ENCODE peak calls at places on chromosomes 11 and 22, in seven cellular contexts. One of them, this sample, is unnamed.

GRCh38 chr22:28899199-28899853 is 16.0 kb downstream of the ZNRF3 start:
- DNase-seq in right lobe of liver: no peak
- DNase-seq in activated CD8-positive, alpha-beta T cell treated with anti-CD3 and anti-CD28 coated beads for 36 hours: peak; percentile 65
- DNase-seq in OCI-LY7: peak; percentile 18
- DNase-seq in GDM1: peak; percentile 74
- DNase-seq in stimulated activated CD8-positive, alpha-beta memory T cell treated with anti-CD3 and anti-CD28 coated beads, Interleukin-2, amount 100 ng/mL, for 1 hour: no peak
- DNase-seq in iPS-NIHi11: no peak
- DNase-seq in this sample: peak; percentile 35

GRCh38 chr11:13210424-13210823 is 67.2 kb upstream of the BMAL1 start:
- DNase-seq in right lobe of liver: peak; percentile 58
- DNase-seq in activated CD8-positive, alpha-beta T cell treated with anti-CD3 and anti-CD28 coated beads for 36 hours: peak; percentile 59
- DNase-seq in OCI-LY7: no peak
- DNase-seq in GDM1: no peak
- DNase-seq in stimulated activated CD8-positive, alpha-beta memory T cell treated with anti-CD3 and anti-CD28 coated beads, Interleukin-2, amount 100 ng/mL, for 1 hour: no peak
- DNase-seq in iPS-NIHi11: peak; percentile 73
- DNase-seq in this sample: peak; percentile 61

GRCh38 chr22:48071305-48071704 is 1308.9 kb downstream of the TBC1D22A start:
- DNase-seq in right lobe of liver: no peak
- DNase-seq in activated CD8-positive, alpha-beta T cell treated with anti-CD3 and anti-CD28 coated beads for 36 hours: no peak
- DNase-seq in OCI-LY7: peak; percentile 79
- DNase-seq in GDM1: no peak
- DNase-seq in stimulated activated CD8-positive, alpha-beta memory T cell treated with anti-CD3 and anti-CD28 coated beads, Interleukin-2, amount 100 ng/mL, for 1 hour: no peak
- DNase-seq in iPS-NIHi11: no peak
- DNase-seq in this sample: no peak

GRCh38 chr22:38788417-38788816 is 5.5 kb downstream of the DNAL4 start:
- DNase-seq in right lobe of liver: no peak
- DNase-seq in activated CD8-positive, alpha-beta T cell treated with anti-CD3 and anti-CD28 coated beads for 36 hours: no peak
- DNase-seq in OCI-LY7: no peak
- DNase-seq in GDM1: no peak
- DNase-seq in stimulated activated CD8-positive, alpha-beta memory T cell treated with anti-CD3 and anti-CD28 coated beads, Interleukin-2, amount 100 ng/mL, for 1 hour: no peak
- DNase-seq in iPS-NIHi11: no peak
- DNase-seq in this sample: no peak

GRCh38 chr11:126997196-126997595 is 3.4 kb downstream of the KIRREL3 start:
- DNase-seq in right lobe of liver: no peak
- DNase-seq in activated CD8-positive, alpha-beta T cell treated with anti-CD3 and anti-CD28 coated beads for 36 hours: no peak
- DNase-seq in OCI-LY7: no peak
- DNase-seq in GDM1: no peak
- DNase-seq in stimulated activated CD8-positive, alpha-beta memory T cell treated with anti-CD3 and anti-CD28 coated beads, Interleukin-2, amount 100 ng/mL, for 1 hour: no peak
- DNase-seq in iPS-NIHi11: no peak
- DNase-seq in this sample: no peak

GRCh38 chr22:42173183-42173926 is 42.7 kb upstream of the CYP2D6 start:
- DNase-seq in right lobe of liver: no peak
- DNase-seq in activated CD8-positive, alpha-beta T cell treated with anti-CD3 and anti-CD28 coated beads for 36 hours: no peak
- DNase-seq in OCI-LY7: no peak
- DNase-seq in GDM1: no peak
- DNase-seq in stimulated activated CD8-positive, alpha-beta memory T cell treated with anti-CD3 and anti-CD28 coated beads, Interleukin-2, amount 100 ng/mL, for 1 hour: no peak
- DNase-seq in iPS-NIHi11: no peak
- DNase-seq in this sample: no peak

GRCh38 chr11:12137005-12137690 is 26.8 kb downstream of the MICAL2 start:
- DNase-seq in right lobe of liver: no peak
- DNase-seq in activated CD8-positive, alpha-beta T cell treated with anti-CD3 and anti-CD28 coated beads for 36 hours: no peak
- DNase-seq in OCI-LY7: no peak
- DNase-seq in GDM1: no peak
- DNase-seq in stimulated activated CD8-positive, alpha-beta memory T cell treated with anti-CD3 and anti-CD28 coated beads, Interleukin-2, amount 100 ng/mL, for 1 hour: no peak
- DNase-seq in iPS-NIHi11: no peak
- DNase-seq in this sample: no peak

GRCh38 chr22:17734197-17734596 is 40.1 kb downstream of the BID start:
- DNase-seq in right lobe of liver: no peak
- DNase-seq in activated CD8-positive, alpha-beta T cell treated with anti-CD3 and anti-CD28 coated beads for 36 hours: peak; percentile 71
- DNase-seq in OCI-LY7: no peak
- DNase-seq in GDM1: peak; percentile 45
- DNase-seq in stimulated activated CD8-positive, alpha-beta memory T cell treated with anti-CD3 and anti-CD28 coated beads, Interleukin-2, amount 100 ng/mL, for 1 hour: no peak
- DNase-seq in iPS-NIHi11: no peak
- DNase-seq in this sample: peak; percentile 30

GRCh38 chr11:72224587-72225410 is at the start of gene INPPL1:
- DNase-seq in right lobe of liver: no peak
- DNase-seq in activated CD8-positive, alpha-beta T cell treated with anti-CD3 and anti-CD28 coated beads for 36 hours: peak; percentile 57
- DNase-seq in OCI-LY7: peak; percentile 58
- DNase-seq in GDM1: no peak
- DNase-seq in stimulated activated CD8-positive, alpha-beta memory T cell treated with anti-CD3 and anti-CD28 coated beads, Interleukin-2, amount 100 ng/mL, for 1 hour: no peak
- DNase-seq in iPS-NIHi11: peak; percentile 70
- DNase-seq in this sample: peak; percentile 60

GRCh38 chr22:43152001-43152354 is 619 bp downstream of the TSPO start:
- DNase-seq in right lobe of liver: no peak
- DNase-seq in activated CD8-positive, alpha-beta T cell treated with anti-CD3 and anti-CD28 coated beads for 36 hours: peak; percentile 24
- DNase-seq in OCI-LY7: peak; percentile 23
- DNase-seq in GDM1: no peak
- DNase-seq in stimulated activated CD8-positive, alpha-beta memory T cell treated with anti-CD3 and anti-CD28 coated beads, Interleukin-2, amount 100 ng/mL, for 1 hour: no peak
- DNase-seq in iPS-NIHi11: no peak
- DNase-seq in this sample: no peak